ENCODE peak calls at places on chromosomes 13 and 19, in nine cellular contexts. E is stomach, L is pons, P is left ventricle myocardium inferior, N is fibroblast of the aortic adventitia, X is GDM1, O is NCI-H524, V is EL, M is AG08395. S is an unnamed sample.

GRCh38 chr13:51027644-51028043 is 83.4 kb downstream of the C13orf42 start:
- DNase-seq in M (no peak), L (no peak), V (no peak), P (no peak), E (no peak), O (no peak), X (no peak), N (no peak), S (no peak)

GRCh38 chr19:18611327-18612050 is 1.2 kb upstream of the TMEM59L start:
- DNase-seq in O (no peak), M (no peak), P (no peak), L (no peak), X (no peak), V (no peak), E (no peak), N (no peak), S (no peak)

GRCh38 chr19:13051581-13052165 is 51.0 kb downstream of the LYL1 start:
- DNase-seq in E (peak), P (peak), L (no peak), X (no peak), V (peak), N (no peak), M (no peak), O (peak), S (no peak)

GRCh38 chr13:95267662-95268369 is 33.4 kb downstream of the ABCC4 start:
- DNase-seq in N (peak), E (peak), V (peak), P (no peak), M (peak), O (peak), X (no peak), L (no peak), S (no peak)

GRCh38 chr13:46179576-46180368 is 2.2 kb downstream of the LCP1 start:
- DNase-seq in V (no peak), M (no peak), P (peak), O (no peak), E (peak), N (no peak), L (no peak), X (peak), S (no peak)

GRCh38 chr19:7998081-7998480 is 7.4 kb downstream of the ELAVL1 start:
- DNase-seq in X (no peak), M (no peak), L (no peak), P (no peak), E (no peak), V (peak), O (no peak), N (no peak), S (no peak)

GRCh38 chr13:99686157-99686572 is 184.9 kb downstream of the TM9SF2 start:
- DNase-seq in V (peak), N (peak), P (peak), O (no peak), X (peak), L (no peak), E (no peak), M (peak), S (peak)

GRCh38 chr19:16367269-16367683 is 42.6 kb downstream of the KLF2 start:
- DNase-seq in M (no peak), P (no peak), E (no peak), O (no peak), N (no peak), V (no peak), X (peak), L (no peak), S (no peak)

GRCh38 chr13:43782686-43783085 is 4.1 kb downstream of the ENOX1 start:
- DNase-seq in V (no peak), P (no peak), E (no peak), L (no peak), M (no peak), N (no peak), O (no peak), X (no peak), S (no peak)

GRCh38 chr19:1189419-1189818 is 15.4 kb upstream of the SBNO2 start:
- DNase-seq in N (no peak), V (no peak), M (no peak), E (no peak), P (no peak), O (no peak), L (no peak), X (peak), S (no peak)

GRCh38 chr13:32905864-32906180 is 110.4 kb upstream of the KL start:
- DNase-seq in O (no peak), V (no peak), X (no peak), L (peak), M (peak), N (peak), E (no peak), P (no peak), S (no peak)

GRCh38 chr13:113741101-113741731 is 17.8 kb upstream of the TMEM255B start:
- DNase-seq in M (no peak), N (no peak), O (no peak), P (no peak), L (peak), V (no peak), X (peak), E (no peak), S (no peak)

GRCh38 chr19:6011794-6012193 is 33.9 kb upstream of the RANBP3 start:
- DNase-seq in L (no peak), E (no peak), X (no peak), P (no peak), M (peak), V (no peak), N (no peak), O (no peak), S (no peak)

GRCh38 chr13:61084983-61085382 is 330.7 kb downstream of the PCDH20 start:
- DNase-seq in L (no peak), X (no peak), O (no peak), M (no peak), P (no peak), N (no peak), V (no peak), E (no peak), S (no peak)

GRCh38 chr13:31835932-31836331 is 96.6 kb downstream of the RXFP2 start:
- DNase-seq in P (no peak), L (no peak), O (no peak), X (no peak), E (no peak), V (peak), M (peak), N (peak), S (no peak)

GRCh38 chr19:39846176-39846677 is at the start of gene FBL:
- DNase-seq in E (peak), X (peak), O (peak), M (peak), N (peak), V (peak), L (peak), P (peak), S (peak)

GRCh38 chr19:35431147-35431807 is 16.8 kb upstream of the FFAR2 start:
- DNase-seq in M (no peak), L (no peak), E (no peak), X (no peak), V (no peak), N (no peak), O (no peak), P (no peak), S (no peak)

GRCh38 chr19:48925240-48925843 is 8.2 kb upstream of the DHDH start:
- DNase-seq in O (no peak), M (peak), L (no peak), P (no peak), X (no peak), E (no peak), N (peak), V (peak), S (no peak)

GRCh38 chr13:58097831-58098230 is 466.3 kb downstream of the PCDH17 start:
- DNase-seq in E (no peak), V (no peak), O (no peak), L (no peak), X (no peak), N (no peak), M (no peak), P (no peak), S (no peak)

GRCh38 chr19:2607712-2608601 is 94.5 kb downstream of the GNG7 start:
- DNase-seq in E (no peak), N (no peak), V (no peak), M (no peak), O (peak), X (no peak), P (no peak), L (no peak), S (no peak)

GRCh38 chr19:17076539-17076919 is 952 bp downstream of the MYO9B start:
- DNase-seq in M (peak), O (peak), V (peak), L (peak), E (no peak), N (no peak), P (no peak), X (no peak), S (no peak)

GRCh38 chr13:50124536-50125305 is 109.5 kb downstream of the KCNRG start:
- DNase-seq in P (peak), N (peak), M (peak), V (peak), E (peak), L (peak), X (no peak), O (no peak), S (no peak)

GRCh38 chr13:97142452-97142851 is 79.7 kb upstream of the MBNL2 start:
- DNase-seq in L (no peak), X (no peak), N (no peak), V (no peak), M (peak), O (no peak), E (no peak), P (peak), S (no peak)

GRCh38 chr13:97466782-97467181 is 32.8 kb downstream of the RAP2A start:
- DNase-seq in X (no peak), M (no peak), V (no peak), P (no peak), O (no peak), L (no peak), E (no peak), N (no peak), S (no peak)

GRCh38 chr13:37289212-37289935 is 183.9 kb upstream of the CSNK1A1L start:
- DNase-seq in M (no peak), N (no peak), P (no peak), O (no peak), X (no peak), E (peak), L (peak), V (no peak), S (no peak)

GRCh38 chr19:37957176-37957575 is 50.2 kb downstream of the SIPA1L3 start:
- DNase-seq in E (no peak), L (no peak), N (no peak), M (no peak), X (no peak), V (no peak), O (no peak), P (no peak), S (no peak)

GRCh38 chr13:68748038-68748437 is 1359.6 kb upstream of the ATXN8OS start:
- DNase-seq in L (no peak), E (no peak), P (no peak), M (no peak), V (no peak), O (no peak), N (no peak), X (no peak), S (no peak)

GRCh38 chr19:57305056-57305455 is 15.2 kb upstream of the ZNF543 start:
- DNase-seq in M (no peak), E (no peak), V (no peak), O (no peak), X (no peak), L (no peak), N (no peak), P (no peak), S (no peak)

GRCh38 chr19:46678110-46678732 is 17.2 kb upstream of the DACT3 start:
- DNase-seq in P (no peak), M (peak), X (no peak), N (no peak), V (peak), O (no peak), L (no peak), E (peak), S (no peak)

GRCh38 chr19:18168673-18169381 is 4.8 kb upstream of the IFI30 start:
- DNase-seq in L (no peak), M (no peak), X (no peak), V (no peak), N (no peak), O (no peak), P (no peak), E (no peak), S (no peak)

GRCh38 chr19:49997709-49998108 is 27.5 kb downstream of the VRK3 start:
- DNase-seq in O (peak), M (peak), X (peak), V (peak), E (no peak), P (no peak), N (peak), L (no peak), S (no peak)

GRCh38 chr19:10981496-10981895 is 20.7 kb downstream of the SMARCA4 start:
- DNase-seq in P (no peak), X (no peak), M (no peak), O (no peak), V (peak), L (no peak), N (no peak), E (no peak), S (no peak)

GRCh38 chr19:4052993-4053422 is 13.7 kb downstream of the ZBTB7A start:
- DNase-seq in P (no peak), E (no peak), M (no peak), L (no peak), X (no peak), N (no peak), V (no peak), O (no peak), S (no peak)

GRCh38 chr19:30336290-30336689 is 35.9 kb upstream of the ZNF536 start:
- DNase-seq in M (no peak), L (no peak), P (no peak), V (no peak), O (no peak), X (no peak), E (peak), N (no peak), S (no peak)

GRCh38 chr19:46109876-46110275 is 14.6 kb downstream of the IGFL3 start:
- DNase-seq in N (no peak), M (no peak), X (no peak), L (no peak), V (no peak), P (no peak), O (no peak), E (no peak), S (no peak)

GRCh38 chr19:16587031-16588023 is 15.1 kb upstream of the SLC35E1 start:
- DNase-seq in X (peak), O (peak), M (peak), N (no peak), V (peak), L (peak), P (no peak), E (no peak), S (no peak)

GRCh38 chr19:13071444-13072205 is 31.0 kb downstream of the LYL1 start:
- DNase-seq in O (peak), M (no peak), X (no peak), P (no peak), V (no peak), N (no peak), L (peak), E (no peak), S (no peak)

S was measured in right atrium auricular region.